ENCODE peak calls at places on chromosomes 6 and 20, in ten cellular contexts. N, A, R, J, Y, H, I, V, O and F are unnamed samples.

GRCh38 chr20:45918779-45919535 is 7.0 kb upstream of the PLTP start:
- DNase-seq in N (no peak), A (no peak), R (no peak), J (no peak), Y (no peak), H (no peak), I (no peak), V (no peak), O (no peak), F (no peak)

GRCh38 chr6:131862486-131862885 is 54.7 kb downstream of the ENPP1 start:
- DNase-seq in N (peak; percentile 26), A (no peak), R (no peak), J (no peak), Y (no peak), H (peak; percentile 35), I (no peak), V (no peak), O (no peak), F (no peak)

GRCh38 chr6:46994933-46995332 is 47.2 kb downstream of the ADGRF1 start:
- DNase-seq in N (no peak), A (no peak), R (no peak), J (no peak), Y (no peak), H (no peak), I (no peak), V (no peak), O (no peak), F (no peak)

GRCh38 chr6:41483943-41484342 is 62.2 kb upstream of the FOXP4 start:
- DNase-seq in N (no peak), A (no peak), R (no peak), J (no peak), Y (no peak), H (no peak), I (no peak), V (no peak), O (no peak), F (no peak)

GRCh38 chr20:9028419-9028818 is 40.5 kb upstream of the PLCB4 start:
- DNase-seq in N (no peak), A (no peak), R (no peak), J (no peak), Y (no peak), H (no peak), I (no peak), V (no peak), O (no peak), F (no peak)

GRCh38 chr6:156517090-156517489 is 260.1 kb upstream of the ARID1B start:
- DNase-seq in N (no peak), A (no peak), R (no peak), J (no peak), Y (no peak), H (no peak), I (no peak), V (no peak), O (no peak), F (no peak)

GRCh38 chr6:55449219-55449618 is 122.0 kb downstream of the GFRAL start:
- DNase-seq in N (no peak), A (no peak), R (no peak), J (peak; percentile 18), Y (no peak), H (no peak), I (no peak), V (no peak), O (no peak), F (no peak)

GRCh38 chr6:112037783-112038216 is 16.1 kb upstream of the CCN6 start:
- DNase-seq in N (peak; percentile 51), A (peak; percentile 95), R (no peak), J (peak; percentile 88), Y (peak; percentile 86), H (no peak), I (peak; percentile 95), V (peak; percentile 23), O (no peak), F (peak; percentile 86)

GRCh38 chr20:59268827-59269226 is 31.6 kb upstream of the EDN3 start:
- DNase-seq in N (no peak), A (no peak), R (no peak), J (no peak), Y (no peak), H (no peak), I (no peak), V (no peak), O (no peak), F (no peak)

GRCh38 chr6:82576284-82576683 is 212.7 kb downstream of the TPBG start:
- DNase-seq in N (no peak), A (no peak), R (no peak), J (no peak), Y (no peak), H (no peak), I (no peak), V (no peak), O (no peak), F (no peak)

GRCh38 chr6:45377041-45377554 is 636 bp downstream of the SUPT3H start:
- DNase-seq in N (peak; percentile 31), A (no peak), R (no peak), J (no peak), Y (no peak), H (no peak), I (no peak), V (no peak), O (no peak), F (no peak)

GRCh38 chr20:44422083-44422482 is 53.6 kb upstream of the TTPAL start:
- DNase-seq in N (peak; percentile 91), A (peak; percentile 8), R (no peak), J (no peak), Y (no peak), H (no peak), I (peak; percentile 68), V (no peak), O (no peak), F (no peak)

GRCh38 chr20:63230800-63231268 is 4.9 kb upstream of the BIRC7 start:
- DNase-seq in N (peak; percentile 39), A (peak; percentile 73), R (peak; percentile 70), J (peak; percentile 31), Y (no peak), H (peak; percentile 49), I (peak; percentile 61), V (peak; percentile 50), O (peak; percentile 72), F (no peak)
- TF ChIP-seq CTCF in N (peak; percentile 78), A (peak; percentile 74), R (peak; percentile 64), J (peak; percentile 80), Y (peak; percentile 87), H (no peak), I (peak; percentile 78), V (peak; percentile 54), O (peak; percentile 45), F (peak; percentile 65)

GRCh38 chr6:137696765-137697164 is 170.3 kb upstream of the TNFAIP3 start:
- DNase-seq in N (no peak), A (no peak), R (no peak), J (no peak), Y (no peak), H (no peak), I (no peak), V (no peak), O (no peak), F (no peak)

GRCh38 chr6:137698636-137699035 is 168.4 kb upstream of the TNFAIP3 start:
- DNase-seq in N (no peak), A (no peak), R (no peak), J (no peak), Y (no peak), H (no peak), I (no peak), V (no peak), O (no peak), F (no peak)

GRCh38 chr6:137699036-137699683 is 167.9 kb upstream of the TNFAIP3 start:
- DNase-seq in N (peak; percentile 42), A (no peak), R (no peak), J (no peak), Y (no peak), H (no peak), I (peak; percentile 37), V (no peak), O (no peak), F (no peak)

GRCh38 chr6:137700751-137701477 is 166.1 kb upstream of the TNFAIP3 start:
- DNase-seq in N (no peak), A (peak; percentile 66), R (no peak), J (no peak), Y (no peak), H (no peak), I (no peak), V (no peak), O (no peak), F (no peak)

DNA sequence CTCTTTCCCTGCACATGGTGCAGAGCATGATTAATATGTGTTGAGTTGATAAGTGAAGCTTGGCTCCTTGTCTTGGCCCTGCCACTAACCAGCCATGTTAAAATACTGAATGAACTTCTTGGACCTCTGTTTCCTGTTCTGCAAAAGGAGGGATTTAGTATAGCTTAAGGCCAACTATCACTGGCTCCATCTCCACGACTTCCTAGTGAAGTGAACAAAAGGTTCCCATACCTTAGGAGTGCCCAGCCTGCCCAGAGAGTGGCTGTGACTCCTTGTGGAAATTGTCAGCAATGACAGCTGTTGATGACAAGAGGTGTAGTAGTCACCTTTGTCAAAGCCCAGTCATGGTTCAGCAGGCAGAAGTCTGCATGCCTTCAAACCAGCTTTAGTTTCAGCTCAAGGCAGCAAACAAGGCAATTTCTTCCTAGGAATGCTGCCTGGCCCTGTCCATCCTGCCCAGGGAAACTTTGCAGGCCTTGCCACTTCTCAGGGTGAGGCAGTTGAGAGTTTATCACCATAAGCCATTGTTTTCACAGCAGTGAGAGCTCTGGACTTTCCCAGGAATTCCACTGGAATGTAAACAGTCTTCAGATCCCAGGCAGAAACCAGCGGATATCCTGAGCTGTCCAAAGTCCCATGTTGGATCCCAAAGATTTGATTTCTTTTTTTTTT is 169.7 kb upstream of the TNFAIP3 start:
- DNase-seq in N (peak; percentile 57), A (peak; percentile 87), R (no peak), J (peak; percentile 29), Y (no peak), H (peak; percentile 49), I (peak; percentile 63), V (peak; percentile 70), O (peak; percentile 23), F (no peak)
- TF ChIP-seq CTCF in N (peak; percentile 22), A (no peak), R (no peak), J (no peak), Y (peak; percentile 6), H (no peak), I (no peak), V (peak; percentile 14), O (no peak), F (no peak)

DNA sequence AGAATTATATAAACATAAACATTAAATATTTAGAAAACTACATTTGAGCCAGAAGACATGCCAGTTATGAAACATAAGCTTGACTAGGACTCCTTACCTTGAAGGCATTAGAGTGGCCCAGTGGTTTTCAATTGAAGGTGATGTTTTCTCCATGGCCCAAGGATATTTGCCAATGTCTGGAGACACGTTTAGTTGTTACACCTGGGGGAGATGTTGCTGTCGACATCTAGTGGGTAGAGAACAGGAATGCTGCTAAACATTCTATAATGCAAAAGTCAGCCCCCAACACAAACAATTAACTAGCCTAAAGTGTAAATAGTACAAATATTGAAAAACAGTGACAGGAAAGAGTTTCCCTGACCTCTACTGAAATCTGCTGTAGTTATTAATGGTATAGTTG is 200.9 kb upstream of the HS3ST5 start:
- DNase-seq in N (no peak), A (no peak), R (no peak), J (no peak), Y (no peak), H (no peak), I (no peak), V (no peak), O (no peak), F (no peak)
- TF ChIP-seq CTCF in N (no peak), A (no peak), R (no peak), J (no peak), Y (no peak), H (no peak), I (no peak), V (no peak), O (no peak), F (no peak)

GRCh38 chr6:133854633-133855598 is 34.0 kb upstream of the TCF21 start:
- DNase-seq in N (no peak), A (no peak), R (peak; percentile 16), J (no peak), Y (no peak), H (no peak), I (no peak), V (no peak), O (peak; percentile 62), F (no peak)
- TF ChIP-seq CTCF in N (peak; percentile 14), A (peak; percentile 8), R (no peak), J (no peak), Y (no peak), H (no peak), I (no peak), V (no peak), O (no peak), F (no peak)